ENCODE peak calls at places on chromosomes 11 and 22, in six cellular contexts. O is fibroblast of villous mesenchyme, Q is kidney epithelial cell, V is progenitor cell of endocrine pancreas, U is mammary epithelial cell, C is MCF 10A. W is an unnamed sample.

GRCh38 chr11:76717369-76717768 is 46.8 kb upstream of the LRRC32 start:
- DNase-seq in O (no peak), Q (no peak), V (no peak), U (no peak), C (no peak), W (no peak)

GRCh38 chr22:50473088-50473487 is 1.7 kb downstream of the SBF1 start:
- DNase-seq in O (no peak), Q (no peak), V (no peak), U (no peak), C (peak), W (no peak)

GRCh38 chr11:10857604-10858504 is at the start of gene ZBED5:
- DNase-seq in O (peak), Q (peak), V (peak), U (peak), C (peak), W (peak)

GRCh38 chr11:11396290-11397042 is 43.4 kb upstream of the CSNK2A3 start:
- DNase-seq in O (peak), Q (peak), V (no peak), U (peak), C (peak), W (no peak)

GRCh38 chr11:66855574-66856495 is 1.0 kb upstream of the LRFN4 start:
- DNase-seq in O (peak), Q (no peak), V (peak), U (peak), C (peak), W (peak)

GRCh38 chr22:22877523-22878210 is 9.9 kb upstream of the IGLL5 start:
- DNase-seq in O (peak), Q (peak), V (peak), U (peak), C (peak), W (peak)

GRCh38 chr11:77299528-77299993 is 1.9 kb downstream of the GDPD4 start:
- DNase-seq in O (no peak), Q (no peak), V (no peak), U (peak), C (peak), W (no peak)

GRCh38 chr11:2701230-2701629 is 1.4 kb upstream of the KCNQ1OT1 start:
- DNase-seq in O (no peak), Q (no peak), V (no peak), U (no peak), C (no peak), W (no peak)

GRCh38 chr11:110069158-110069737 is 23.9 kb upstream of the ZC3H12C start:
- DNase-seq in O (peak), Q (no peak), V (no peak), U (peak), C (peak), W (peak)

GRCh38 chr11:108278546-108278945 is 55.7 kb downstream of the ATM start:
- DNase-seq in O (peak), Q (no peak), V (no peak), U (no peak), C (no peak), W (no peak)

GRCh38 chr11:70048279-70049024 is 29.7 kb upstream of the ANO1 start:
- DNase-seq in O (no peak), Q (no peak), V (no peak), U (no peak), C (peak), W (peak)

GRCh38 chr11:73971175-73971719 is 11.4 kb downstream of the UCP2 start:
- DNase-seq in O (no peak), Q (no peak), V (no peak), U (no peak), C (no peak), W (no peak)

GRCh38 chr22:29093501-29093921 is 20.7 kb downstream of the KREMEN1 start:
- DNase-seq in O (peak), Q (no peak), V (no peak), U (no peak), C (no peak), W (no peak)

GRCh38 chr11:33383075-33383919 is 126.1 kb downstream of the HIPK3 start:
- DNase-seq in O (no peak), Q (no peak), V (no peak), U (no peak), C (no peak), W (no peak)

GRCh38 chr11:6505577-6506240 is 8.6 kb downstream of the DNHD1 start:
- DNase-seq in O (peak), Q (peak), V (no peak), U (peak), C (peak), W (peak)

GRCh38 chr11:69705901-69706787 is 2.3 kb upstream of the FGF19 start:
- DNase-seq in O (no peak), Q (no peak), V (no peak), U (no peak), C (no peak), W (no peak)

GRCh38 chr11:10581481-10582019 is 13.1 kb upstream of the LYVE1 start:
- DNase-seq in O (no peak), Q (no peak), V (no peak), U (peak), C (peak), W (no peak)

GRCh38 chr11:18548001-18548400 is 21.3 kb upstream of the TSG101 start:
- DNase-seq in O (no peak), Q (no peak), V (no peak), U (no peak), C (no peak), W (no peak)

GRCh38 chr11:48096588-48097525 is 116.5 kb downstream of the PTPRJ start:
- DNase-seq in O (no peak), Q (no peak), V (no peak), U (peak), C (peak), W (no peak)

GRCh38 chr11:129598378-129598777 is 217.3 kb upstream of the TMEM45B start:
- DNase-seq in O (no peak), Q (no peak), V (no peak), U (no peak), C (no peak), W (no peak)

GRCh38 chr11:79007811-79008294 is 433.0 kb downstream of the TENM4 start:
- DNase-seq in O (no peak), Q (no peak), V (no peak), U (no peak), C (no peak), W (no peak)

GRCh38 chr11:1694064-1694845 is 2.7 kb upstream of the KRTAP5-6 start:
- DNase-seq in O (peak), Q (peak), V (peak), U (peak), C (peak), W (peak)

GRCh38 chr22:43227231-43227630 is 40.3 kb upstream of the TTLL12 start:
- DNase-seq in O (no peak), Q (no peak), V (no peak), U (no peak), C (no peak), W (no peak)

GRCh38 chr11:1656061-1656441 is 26.5 kb downstream of the KRTAP5-5 start:
- DNase-seq in O (no peak), Q (no peak), V (no peak), U (no peak), C (no peak), W (no peak)

GRCh38 chr11:5928811-5929210 is 13.2 kb upstream of the OR56A3 start:
- DNase-seq in O (no peak), Q (no peak), V (no peak), U (no peak), C (no peak), W (no peak)

GRCh38 chr11:8269636-8270035 is 6.0 kb upstream of the LMO1 start:
- DNase-seq in O (no peak), Q (no peak), V (no peak), U (no peak), C (no peak), W (no peak)

GRCh38 chr11:24705474-24705873 is 208.6 kb downstream of the LUZP2 start:
- DNase-seq in O (no peak), Q (no peak), V (no peak), U (no peak), C (no peak), W (no peak)

GRCh38 chr11:117815262-117815803 is 9.2 kb downstream of the FXYD2 start:
- DNase-seq in O (no peak), Q (no peak), V (no peak), U (no peak), C (no peak), W (no peak)

GRCh38 chr11:6604081-6604626 is 580 bp downstream of the ILK start:
- DNase-seq in O (peak), Q (no peak), V (no peak), U (peak), C (peak), W (peak)

GRCh38 chr11:92550411-92550810 is 325.8 kb downstream of the FAT3 start:
- DNase-seq in O (no peak), Q (no peak), V (no peak), U (no peak), C (peak), W (no peak)

GRCh38 chr22:25668437-25668836 is 73.6 kb upstream of the MYO18B start:
- DNase-seq in O (peak), Q (no peak), V (no peak), U (peak), C (peak), W (no peak)

GRCh38 chr11:82754410-82754809 is 20.7 kb upstream of the FAM181B start:
- DNase-seq in O (no peak), Q (no peak), V (no peak), U (no peak), C (peak), W (no peak)

GRCh38 chr11:71164621-71165020 is 87.8 kb downstream of the SHANK2 start:
- DNase-seq in O (no peak), Q (no peak), V (no peak), U (no peak), C (no peak), W (no peak)

GRCh38 chr11:25838918-25839611 is 492.9 kb upstream of the ANO3 start:
- DNase-seq in O (no peak), Q (no peak), V (no peak), U (no peak), C (no peak), W (no peak)

GRCh38 chr11:772429-773390 is 4.6 kb downstream of the GATD1 start:
- DNase-seq in O (no peak), Q (no peak), V (no peak), U (no peak), C (no peak), W (no peak)

GRCh38 chr11:108340958-108341357 is 118.1 kb downstream of the ATM start:
- DNase-seq in O (no peak), Q (peak), V (no peak), U (peak), C (peak), W (no peak)

GRCh38 chr22:19705181-19705934 is 8.9 kb upstream of the SEPTIN5 start:
- DNase-seq in O (no peak), Q (no peak), V (no peak), U (no peak), C (no peak), W (no peak)
- TF ChIP-seq CTCF in O (peak), Q (no peak), V (peak), U (no peak), C (no peak), W (no peak)

GRCh38 chr11:57460017-57460755 is at the start of gene RTN4RL2:
- DNase-seq in O (peak), Q (no peak), V (peak), U (peak), C (peak), W (peak)
- TF ChIP-seq CTCF in O (no peak), Q (peak), V (peak), U (peak), C (peak), W (peak)

GRCh38 chr22:38436629-38437395 is 18.2 kb downstream of the KCNJ4 start:
- DNase-seq in O (no peak), Q (no peak), V (no peak), U (no peak), C (no peak), W (no peak)

GRCh38 chr22:38437416-38437815 is 17.6 kb downstream of the KCNJ4 start:
- DNase-seq in O (no peak), Q (no peak), V (no peak), U (no peak), C (peak), W (no peak)

GRCh38 chr22:38433871-38434270 is 21.1 kb downstream of the KCNJ4 start:
- DNase-seq in O (no peak), Q (no peak), V (no peak), U (no peak), C (no peak), W (no peak)

GRCh38 chr22:38435960-38436359 is 19.0 kb downstream of the KCNJ4 start:
- DNase-seq in O (no peak), Q (no peak), V (no peak), U (no peak), C (no peak), W (no peak)

GRCh38 chr22:38435010-38435409 is 20.0 kb downstream of the KCNJ4 start:
- DNase-seq in O (no peak), Q (no peak), V (no peak), U (no peak), C (no peak), W (no peak)
- TF ChIP-seq CTCF in O (peak), Q (no peak), V (no peak), U (no peak), C (no peak), W (no peak)

DNA sequence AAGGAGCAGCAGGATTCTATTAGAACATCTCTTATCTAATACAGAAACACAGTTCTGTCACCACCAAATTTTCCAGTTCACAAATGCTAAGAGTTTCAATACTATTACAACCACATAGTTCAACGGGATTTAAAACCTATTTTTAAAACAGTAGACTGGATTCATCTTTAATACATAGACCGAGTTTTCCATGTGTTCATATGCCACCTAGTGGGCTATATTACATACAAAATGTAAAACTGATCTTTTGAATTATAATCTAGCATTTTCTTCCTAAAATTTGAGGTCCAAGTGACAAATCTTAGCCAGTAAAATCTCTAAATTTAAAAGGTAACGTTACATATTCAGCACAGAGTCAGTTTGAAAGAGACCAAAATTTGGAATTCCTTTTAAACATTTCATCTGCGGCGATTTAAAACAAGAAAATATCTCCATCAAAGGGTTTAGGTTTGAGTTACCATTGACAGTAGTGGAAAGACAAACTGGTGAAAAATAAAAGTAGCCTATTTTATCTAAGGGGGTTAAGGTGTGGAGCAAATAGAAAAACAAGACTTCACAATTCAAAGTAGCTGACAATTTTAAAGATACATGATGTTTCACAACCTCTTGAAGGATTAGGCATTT is 269.3 kb upstream of the MPPED2 start:
- DNase-seq in O (peak), Q (no peak), V (no peak), U (no peak), C (peak), W (no peak)
- TF ChIP-seq CTCF in O (peak), Q (peak), V (peak), U (peak), C (peak), W (peak)

GRCh38 chr11:61309141-61309540 is 14.0 kb upstream of the VWCE start:
- DNase-seq in O (no peak), Q (no peak), V (no peak), U (no peak), C (no peak), W (no peak)
- TF ChIP-seq CTCF in O (no peak), Q (no peak), V (no peak), U (no peak), C (no peak), W (no peak)

DNA sequence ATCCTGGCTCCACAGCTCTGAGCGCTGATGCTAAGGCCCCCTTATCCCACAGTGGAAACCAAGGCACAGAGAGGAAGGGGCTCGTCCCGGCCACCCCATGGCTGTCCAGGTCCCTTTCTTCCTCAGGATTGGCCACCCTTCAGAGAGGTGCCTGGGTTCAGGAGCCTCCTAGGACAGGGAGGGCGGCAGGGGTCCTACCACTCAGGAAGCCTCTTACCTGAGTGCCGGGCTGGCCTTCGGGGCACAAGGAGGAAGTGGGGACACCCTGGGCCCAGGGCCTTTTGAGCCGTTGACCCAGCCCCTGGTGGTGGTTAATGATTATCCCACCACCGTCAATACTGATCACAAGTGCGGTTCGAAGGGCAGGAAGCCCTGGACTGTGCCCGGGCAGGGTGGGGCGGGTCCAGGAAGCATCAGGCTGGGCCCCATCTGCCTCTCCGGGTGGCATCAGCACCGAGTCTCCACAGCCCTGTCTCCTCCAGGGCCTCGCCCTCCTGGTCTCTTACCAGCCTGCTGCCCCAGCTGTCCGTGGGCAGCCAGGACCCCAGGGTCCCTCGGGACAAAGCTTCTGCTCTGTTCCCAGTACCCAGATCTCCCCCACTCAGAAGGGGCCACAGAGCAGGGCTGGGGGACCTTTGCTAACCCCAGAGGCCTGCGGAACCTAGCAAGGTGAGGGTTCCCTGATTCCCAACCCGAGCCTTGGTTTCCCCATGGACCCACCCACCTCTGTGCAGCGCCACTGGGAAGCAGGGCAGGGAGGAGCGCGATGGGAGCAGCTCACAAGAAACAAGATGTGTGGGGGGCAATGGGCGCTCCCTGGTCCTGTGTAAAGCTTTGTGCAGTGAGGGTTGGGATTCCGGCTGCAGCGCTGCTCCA is 15.0 kb upstream of the EHD1 start:
- DNase-seq in O (no peak), Q (no peak), V (no peak), U (no peak), C (no peak), W (no peak)
- TF ChIP-seq CTCF in O (no peak), Q (no peak), V (no peak), U (no peak), C (no peak), W (no peak)

GRCh38 chr11:12862761-12863469 is 146.2 kb upstream of the RASSF10 start:
- DNase-seq in O (peak), Q (peak), V (no peak), U (peak), C (no peak), W (peak)
- TF ChIP-seq CTCF in O (no peak), Q (no peak), V (no peak), U (no peak), C (no peak), W (no peak)

DNA sequence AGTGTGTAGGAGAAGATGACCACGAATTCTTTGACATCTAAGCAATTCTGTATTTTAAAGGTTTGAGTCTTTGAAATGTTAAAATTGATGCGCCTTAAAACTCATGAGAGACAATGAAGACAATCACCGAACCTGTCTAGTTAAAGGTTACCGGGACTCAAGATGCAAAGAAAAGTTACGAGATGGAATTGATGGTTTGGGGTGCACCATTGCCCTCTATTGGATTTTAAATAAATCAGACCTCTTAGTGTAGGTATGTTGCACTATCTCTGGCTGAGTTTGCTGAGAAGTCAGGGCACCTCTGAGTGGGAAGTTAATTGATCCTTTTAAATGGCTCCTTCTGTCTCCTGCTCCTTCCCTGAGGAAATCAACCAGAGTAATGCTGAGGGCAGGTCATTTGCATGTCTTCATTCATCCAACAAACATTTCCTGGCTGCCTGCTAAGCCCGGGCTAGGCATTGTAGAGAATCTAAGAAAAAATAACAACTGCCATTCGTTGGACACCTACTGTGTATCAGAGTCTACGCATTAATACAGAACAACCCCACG is 19.4 kb upstream of the TMA7B start:
- DNase-seq in O (no peak), Q (no peak), V (no peak), U (no peak), C (no peak), W (no peak)
- TF ChIP-seq CTCF in O (no peak), Q (no peak), V (no peak), U (peak), C (no peak), W (no peak)

DNA sequence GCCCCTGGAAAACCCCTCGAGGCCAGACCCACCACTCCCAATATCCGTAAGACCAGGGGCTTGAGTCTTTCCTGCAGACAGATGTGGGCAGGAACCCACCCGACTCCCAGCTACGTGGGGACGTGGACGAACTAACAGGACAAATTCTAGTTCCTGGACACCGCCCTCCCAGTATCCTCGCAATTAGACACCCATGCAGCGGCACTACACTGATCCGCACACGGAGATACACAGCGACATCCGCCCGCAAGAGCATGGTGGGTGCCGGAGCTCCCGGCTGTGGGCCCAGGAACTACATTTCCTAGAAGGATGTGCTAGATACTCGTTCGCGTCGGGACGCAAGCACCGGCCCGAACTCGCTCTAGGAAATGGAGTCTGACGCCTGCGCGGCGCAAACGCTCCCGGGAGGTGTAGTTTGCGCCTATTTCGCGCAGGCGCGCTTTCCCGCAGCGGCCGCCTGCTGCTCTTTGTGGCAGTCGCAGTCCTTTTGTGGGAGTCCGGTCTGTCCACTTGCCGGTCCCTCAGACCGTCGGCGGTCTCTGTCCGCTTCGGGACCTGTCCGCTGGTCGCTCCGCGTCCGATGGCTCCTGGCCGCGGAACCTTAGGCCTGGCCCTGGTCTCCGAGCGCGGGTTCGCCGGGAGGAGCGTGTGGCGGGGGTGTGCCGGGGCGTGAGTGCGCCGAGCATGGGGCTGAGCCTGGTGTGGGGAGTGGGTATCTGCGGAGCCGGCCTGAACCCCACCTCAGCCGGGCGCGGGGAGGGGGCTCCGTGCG is at the start of gene ZNF74:
- DNase-seq in O (peak), Q (peak), V (peak), U (peak), C (peak), W (peak)
- TF ChIP-seq CTCF in O (no peak), Q (no peak), V (peak), U (no peak), C (no peak), W (no peak)

W was measured in endothelial cell.